ENCODE peak calls at places on chromosomes 4 and X, in nine cellular contexts. L is omental fat pad; G is GF-D8; H is NCI-H774; X is NCI-H524; E is stimulated activated CD8-positive, alpha-beta memory T cell treated with anti-CD3 and anti-CD28 coated beads, Interleukin-15, amount 100 ng/mL, for 48 hours; F is lung microvascular endothelial cell; Z is GM12865; W is CD8-positive, alpha-beta memory T cell. K is an unnamed sample.

GRCh38 chrX:140709421-140709846 is at the start of gene LINC00632:
- DNase-seq in X (peak), F (no peak), G (no peak), H (no peak), L (no peak), W (no peak), E (no peak), Z (no peak), K (no peak)

GRCh38 chrX:13937370-13938052 is 92.2 kb downstream of the GEMIN8 start:
- DNase-seq in L (no peak), Z (no peak), E (no peak), H (no peak), F (no peak), X (peak), W (no peak), G (no peak), K (no peak)

GRCh38 chr4:138182838-138183426 is 59.2 kb downstream of the SLC7A11 start:
- DNase-seq in L (no peak), E (no peak), X (peak), W (no peak), H (no peak), F (peak), G (no peak), Z (peak), K (no peak)

GRCh38 chrX:51641421-51642021 is 22.8 kb upstream of the CENPVL3 start:
- DNase-seq in G (no peak), E (no peak), H (peak), W (no peak), F (peak), L (no peak), Z (peak), X (peak), K (peak)

GRCh38 chrX:123267220-123267619 is 83.1 kb downstream of the GRIA3 start:
- DNase-seq in G (no peak), H (no peak), L (no peak), F (no peak), Z (no peak), X (no peak), E (no peak), W (no peak), K (no peak)

GRCh38 chr4:73901031-73901430 is 31.8 kb downstream of the CXCL1 start:
- DNase-seq in W (no peak), G (no peak), Z (no peak), F (no peak), E (no peak), L (no peak), X (no peak), H (no peak), K (no peak)

GRCh38 chrX:67692246-67692645 is 148.4 kb downstream of the AR start:
- DNase-seq in W (no peak), H (no peak), X (no peak), G (no peak), L (no peak), F (no peak), Z (peak), E (no peak), K (no peak)

GRCh38 chrX:38881727-38882126 is 80.5 kb downstream of the MID1IP1 start:
- DNase-seq in X (no peak), W (no peak), E (no peak), G (peak), Z (peak), F (no peak), L (no peak), H (no peak), K (no peak)

GRCh38 chrX:39397561-39398200 is 596.4 kb downstream of the MID1IP1 start:
- DNase-seq in X (no peak), F (no peak), W (no peak), Z (no peak), H (peak), L (no peak), G (no peak), E (no peak), K (no peak)

GRCh38 chr4:2634014-2634413 is 97.6 kb downstream of the FAM193A start:
- DNase-seq in E (no peak), G (no peak), W (no peak), X (no peak), F (no peak), L (no peak), H (no peak), Z (no peak), K (no peak)

GRCh38 chr4:109406337-109406931 is 27.2 kb upstream of the SEC24B start:
- DNase-seq in G (no peak), Z (peak), X (no peak), W (no peak), L (no peak), H (no peak), F (peak), E (no peak), K (peak)

GRCh38 chr4:135240796-135241195 is 1039.2 kb upstream of the PABPC4L start:
- DNase-seq in L (no peak), W (no peak), F (no peak), H (no peak), X (peak), G (no peak), E (no peak), Z (no peak), K (no peak)

GRCh38 chr4:82629238-82630000 is 67.6 kb upstream of the TMEM150C start:
- DNase-seq in H (no peak), W (no peak), L (no peak), F (no peak), G (no peak), Z (no peak), E (no peak), X (no peak), K (no peak)

GRCh38 chr4:151807220-151807619 is 46.4 kb upstream of the GATB start:
- DNase-seq in H (no peak), X (no peak), F (no peak), E (no peak), L (no peak), Z (no peak), G (no peak), W (no peak), K (no peak)

K was measured in stimulated activated CD4-positive, alpha-beta T cell treated with anti-CD3 and anti-CD28 coated beads, Interleukin-15, amount 100 ng/mL, for 48 hours.